ENCODE peak calls at places on chromosomes 5 and 9, in ten cellular contexts. P is breast epithelium, T is fibroblast of lung, Q is stomach, B is adrenal gland, F is Caco-2, H is psoas muscle, A is ovary, R is heart left ventricle, S is tibial nerve. W is an unnamed sample. For H3K4me1, the result is how much of the 10 kb centered on the place peaks cover.

GRCh38 chr5:11962122-11962521 is 57.9 kb upstream of the CTNND2 start:
- DNase-seq in P (no peak), S (no peak), B (no peak), R (no peak), A (no peak), F (no peak), T (no peak), H (no peak), Q (no peak), W (no peak)

GRCh38 chr5:68344447-68345111 is 129.0 kb downstream of the PIK3R1 start:
- DNase-seq in R (no peak), Q (no peak), A (no peak), T (peak), B (peak), F (no peak), P (no peak), H (no peak), S (no peak), W (peak)

GRCh38 chr9:133580971-133581370 is 28.2 kb downstream of the FAM163B start:
- DNase-seq in Q (no peak), R (no peak), B (no peak), F (no peak), A (no peak), H (no peak), S (no peak), T (no peak), P (no peak), W (no peak)

GRCh38 chr9:114434878-114435311 is 47.1 kb upstream of the AKNA start:
- DNase-seq in A (no peak), S (no peak), P (no peak), H (no peak), B (peak), R (no peak), Q (no peak), F (peak), T (peak), W (peak)

GRCh38 chr5:124555179-124555578 is 191.3 kb downstream of the ZNF608 start:
- DNase-seq in B (no peak), R (no peak), P (no peak), H (no peak), F (no peak), Q (no peak), S (no peak), T (no peak), A (no peak), W (no peak)

GRCh38 chr5:176616520-176616919 is 6.6 kb upstream of the GPRIN1 start:
- DNase-seq in Q (no peak), A (no peak), S (no peak), H (no peak), P (no peak), T (no peak), R (no peak), F (no peak), B (no peak), W (no peak)

GRCh38 chr5:56409331-56410190 is 176.4 kb upstream of the ANKRD55 start:
- DNase-seq in H (no peak), S (no peak), A (no peak), Q (peak), R (peak), F (peak), P (no peak), T (peak), B (no peak), W (no peak)

GRCh38 chr9:126390923-126391322 is 64.3 kb downstream of the MVB12B start:
- DNase-seq in S (no peak), A (no peak), P (no peak), F (no peak), T (no peak), R (peak), B (no peak), H (peak), Q (no peak), W (no peak)

GRCh38 chr5:178274826-178275537 is 42.4 kb upstream of the PHYKPL start:
- DNase-seq in Q (no peak), B (no peak), H (peak), P (no peak), S (no peak), F (no peak), T (no peak), R (peak), A (no peak), W (no peak)

GRCh38 chr9:137448569-137448962 is 7.4 kb upstream of the ENTPD8 start:
- DNase-seq in R (peak), F (no peak), H (peak), T (no peak), B (no peak), S (no peak), P (no peak), Q (no peak), A (no peak), W (no peak)

GRCh38 chr9:123645126-123645525 is 284.8 kb downstream of the DENND1A start:
- DNase-seq in S (no peak), Q (no peak), H (no peak), R (no peak), F (peak), B (no peak), P (no peak), A (no peak), T (no peak), W (no peak)

GRCh38 chr9:85603920-85604319 is 137.8 kb downstream of the AGTPBP1 start:
- DNase-seq in B (no peak), P (no peak), R (peak), A (no peak), H (peak), T (no peak), S (no peak), Q (no peak), F (no peak), W (no peak)

GRCh38 chr5:173834070-173834771 is 53.9 kb upstream of the CPEB4 start:
- DNase-seq in P (no peak), H (no peak), B (no peak), F (no peak), A (no peak), S (no peak), R (no peak), T (no peak), Q (no peak), W (no peak)
- H3K4me1 ChIP-seq in P (under half), H (under half), B (under half), F (under half), A (under half), S (under half), R (under half), T (under half), Q (under half), W (under half)

DNA sequence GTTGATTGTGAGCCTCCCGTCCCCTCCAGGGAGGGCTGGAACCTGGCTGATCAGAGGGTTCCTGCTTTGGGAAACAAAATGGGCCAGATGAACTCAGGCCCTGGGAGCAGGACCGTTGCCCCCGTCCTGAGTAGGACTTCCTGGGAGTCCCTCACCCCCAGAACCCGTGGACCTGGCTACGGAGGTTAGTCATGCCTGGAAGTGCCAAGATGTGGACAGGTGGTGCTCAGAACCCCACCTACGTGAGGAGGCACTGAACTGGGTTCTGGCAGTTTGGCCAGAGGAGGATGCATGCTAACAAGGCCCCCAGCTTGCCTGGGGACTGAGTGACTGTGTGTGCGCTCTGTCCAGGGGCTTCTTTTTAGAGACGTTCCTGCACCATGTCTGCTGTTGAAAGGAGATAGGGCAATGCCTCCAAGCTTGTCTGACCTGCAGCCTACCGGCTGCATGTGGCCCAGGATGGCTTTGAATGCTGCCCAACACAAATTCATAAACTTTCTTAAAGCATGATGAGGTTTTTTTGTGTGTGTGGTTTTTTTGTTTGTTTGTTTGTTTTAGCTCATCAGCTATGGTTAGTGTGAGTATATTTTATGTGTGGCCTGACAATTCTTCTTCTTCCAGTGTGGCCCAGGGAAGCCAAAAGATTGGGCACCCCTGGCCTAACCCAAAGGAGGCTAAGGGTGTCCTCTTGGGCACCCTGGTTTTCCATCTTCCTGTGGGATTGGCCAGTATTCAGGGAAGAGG is 1.8 kb upstream of the DAB2IP start:
- DNase-seq in H (peak), A (no peak), F (no peak), P (no peak), R (peak), Q (no peak), T (no peak), B (no peak), S (no peak), W (no peak)
- TF ChIP-seq CTCF in H (no peak), A (no peak), F (no peak), P (no peak), R (no peak), Q (no peak), T (no peak), B (no peak), S (no peak), W (no peak)

GRCh38 chr5:132501629-132501956 is 11.0 kb upstream of the IRF1 start:
- DNase-seq in R (no peak), H (no peak), T (no peak), A (no peak), S (no peak), Q (no peak), P (no peak), B (no peak), F (no peak), W (no peak)
- H3K4me1 ChIP-seq in R (half or more), H (under half), T (under half), A (under half), S (under half), Q (half or more), P (under half), B (under half), F (half or more), W (under half)

GRCh38 chr5:60886158-60886557 is 42.1 kb upstream of the ELOVL7 start:
- DNase-seq in A (no peak), R (no peak), H (no peak), Q (no peak), T (no peak), B (no peak), P (no peak), S (no peak), F (no peak), W (no peak)

GRCh38 chr5:60887096-60887495 is 43.0 kb upstream of the ELOVL7 start:
- DNase-seq in T (no peak), P (no peak), H (no peak), F (no peak), S (no peak), A (no peak), Q (no peak), R (no peak), B (no peak), W (no peak)

GRCh38 chr5:60888359-60889061 is 44.4 kb upstream of the ELOVL7 start:
- DNase-seq in T (no peak), P (no peak), Q (no peak), A (no peak), B (no peak), R (no peak), F (no peak), S (no peak), H (no peak), W (no peak)

GRCh38 chr5:60883229-60883628 is 39.2 kb upstream of the ELOVL7 start:
- DNase-seq in P (no peak), A (no peak), F (no peak), H (no peak), S (no peak), B (no peak), R (no peak), T (peak), Q (no peak), W (no peak)
- TF ChIP-seq CTCF in P (no peak), A (no peak), F (peak), H (no peak), S (peak), B (peak), R (peak), T (peak), Q (no peak), W (no peak)

DNA sequence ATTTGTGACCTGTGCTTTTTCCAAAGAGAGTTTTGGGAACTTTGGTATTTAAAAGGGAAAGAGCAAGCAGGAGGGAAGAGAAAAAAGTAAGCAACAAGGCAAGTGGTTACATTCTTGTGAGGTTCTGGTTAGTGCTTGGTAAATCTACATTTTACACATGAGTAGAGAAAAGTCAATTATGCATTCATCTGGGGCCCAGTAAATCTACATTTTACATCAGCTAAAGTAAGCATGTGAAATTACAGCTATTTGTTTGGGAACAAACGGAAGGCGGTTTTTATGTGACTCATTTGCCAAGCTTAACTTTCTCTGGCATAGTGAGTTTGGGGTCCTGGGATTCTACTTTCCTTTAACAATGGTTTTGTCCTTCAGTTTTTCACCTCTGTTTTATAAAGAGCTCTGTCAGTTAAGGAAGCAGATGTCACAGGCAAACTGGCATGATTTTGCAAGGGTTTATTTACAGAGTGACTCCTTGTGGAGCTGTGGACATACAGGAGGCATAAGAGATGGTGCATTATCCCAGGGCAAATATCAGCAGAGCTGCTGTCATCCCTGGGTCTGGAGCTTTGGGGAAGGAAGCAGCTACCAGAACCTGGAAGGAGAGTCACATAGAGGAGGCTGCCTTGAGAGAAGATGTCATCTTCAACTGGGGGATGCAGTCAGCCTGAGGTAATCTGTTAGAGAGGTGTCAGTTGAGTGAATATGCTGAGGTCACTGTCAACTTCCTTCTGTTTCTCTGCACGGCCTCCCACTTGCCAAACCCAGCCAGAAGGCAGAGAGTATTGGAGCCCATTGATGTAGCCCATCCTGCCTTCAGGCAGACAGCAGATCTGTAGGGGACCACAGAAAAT is 102.4 kb downstream of the SNX18 start:
- DNase-seq in T (peak), F (no peak), A (no peak), S (no peak), Q (no peak), H (no peak), P (no peak), B (no peak), R (no peak), W (no peak)
- H3K4me1 ChIP-seq in T (under half), F (under half), A (under half), S (under half), Q (half or more), H (under half), P (under half), B (under half), R (under half), W (under half)

GRCh38 chr5:134555223-134555790 is 29.8 kb downstream of the JADE2 start:
- DNase-seq in T (no peak), P (no peak), H (no peak), A (no peak), F (no peak), B (no peak), R (no peak), Q (no peak), S (no peak), W (no peak)

GRCh38 chr5:134556994-134557393 is 31.5 kb downstream of the JADE2 start:
- DNase-seq in T (no peak), R (no peak), P (no peak), Q (no peak), A (no peak), F (no peak), S (no peak), B (no peak), H (no peak), W (no peak)

GRCh38 chr5:134553816-134554215 is 28.3 kb downstream of the JADE2 start:
- DNase-seq in P (no peak), B (peak), A (no peak), Q (no peak), R (no peak), T (peak), H (no peak), S (no peak), F (no peak), W (no peak)

GRCh38 chr5:134554319-134555222 is 29.1 kb downstream of the JADE2 start:
- DNase-seq in P (no peak), A (peak), H (peak), Q (peak), B (peak), R (peak), T (peak), S (peak), F (no peak), W (peak)

GRCh38 chr5:134555889-134556311 is 30.4 kb downstream of the JADE2 start:
- DNase-seq in Q (peak), R (peak), H (peak), S (peak), B (peak), A (peak), P (no peak), F (peak), T (peak), W (peak)
- TF ChIP-seq CTCF in Q (no peak), R (no peak), H (no peak), S (no peak), B (no peak), A (no peak), P (no peak), F (no peak), T (no peak), W (no peak)

DNA sequence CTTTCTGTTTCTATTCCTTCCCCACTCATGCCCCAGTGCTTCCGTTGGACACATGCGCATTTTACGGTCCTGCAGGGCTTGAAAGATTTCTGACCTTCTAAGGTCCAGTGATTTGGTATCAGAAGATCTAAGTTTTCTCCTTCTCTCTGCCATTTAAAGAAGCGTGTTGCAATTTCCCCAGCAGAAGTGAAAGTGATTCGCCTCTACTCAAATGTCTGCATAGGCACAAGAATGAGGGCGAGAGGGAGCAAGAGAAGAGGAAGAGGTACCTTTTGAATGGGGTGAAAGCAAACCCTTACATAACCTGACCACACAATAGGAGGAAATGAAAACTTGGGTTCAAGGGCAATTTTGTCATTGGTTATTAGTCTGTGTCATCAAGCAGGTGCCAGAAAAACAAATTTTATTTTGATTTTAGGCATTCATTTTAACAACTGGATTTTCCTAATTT is 31.7 kb upstream of the NR3C1 start:
- DNase-seq in R (no peak), P (no peak), T (peak), F (no peak), H (no peak), S (peak), Q (no peak), B (no peak), A (no peak), W (peak)
- H3K4me1 ChIP-seq in R (under half), P (under half), T (under half), F (under half), H (under half), S (under half), Q (under half), B (under half), A (under half), W (under half)